ENCODE peak calls at places on chromosomes 12 and 14, in six cellular contexts. A is adrenal gland, F is upper lobe of right lung, O is fibroblast of mammary gland, U is H9, H is kidney epithelial cell. D is an unnamed sample.

GRCh38 chr12:120534703-120535655 is 823 bp downstream of the RNF10 start:
- DNase-seq in A (peak), F (peak), O (peak), U (peak), H (peak), D (peak)

GRCh38 chr12:111426341-111427185 is 20.8 kb downstream of the SH2B3 start:
- DNase-seq in A (no peak), F (no peak), O (peak), U (no peak), H (no peak), D (no peak)

GRCh38 chr12:83826112-83826511 is 1086.5 kb downstream of the SLC6A15 start:
- DNase-seq in A (peak), F (no peak), O (peak), U (peak), H (no peak), D (no peak)

GRCh38 chr14:71452535-71452934 is 479.7 kb upstream of the RGS6 start:
- DNase-seq in A (no peak), F (no peak), O (peak), U (no peak), H (no peak), D (no peak)

GRCh38 chr12:64890873-64891468 is 66.5 kb downstream of the TBC1D30 start:
- DNase-seq in A (no peak), F (no peak), O (peak), U (no peak), H (no peak), D (peak)

GRCh38 chr12:110199360-110200123 is 75.4 kb downstream of the IFT81 start:
- DNase-seq in A (no peak), F (no peak), O (peak), U (peak), H (peak), D (no peak)

GRCh38 chr12:23140710-23141109 is 515.7 kb downstream of the ETNK1 start:
- DNase-seq in A (no peak), F (no peak), O (no peak), U (no peak), H (no peak), D (no peak)

GRCh38 chr12:3171195-3171591 is 94.0 kb downstream of the TSPAN9 start:
- DNase-seq in A (no peak), F (no peak), O (peak), U (no peak), H (no peak), D (no peak)

GRCh38 chr12:46491548-46491947 is 119.0 kb upstream of the SLC38A2 start:
- DNase-seq in A (no peak), F (no peak), O (no peak), U (no peak), H (no peak), D (no peak)

GRCh38 chr12:88904705-88905104 is 324.4 kb upstream of the KITLG start:
- DNase-seq in A (no peak), F (no peak), O (no peak), U (no peak), H (no peak), D (no peak)

GRCh38 chr12:27975222-27976136 is 2.9 kb upstream of the PTHLH start:
- DNase-seq in A (no peak), F (no peak), O (peak), U (peak), H (no peak), D (no peak)

GRCh38 chr12:51047655-51048540 is at the start of gene LETMD1:
- DNase-seq in A (peak), F (peak), O (peak), U (peak), H (peak), D (peak)

DNA sequence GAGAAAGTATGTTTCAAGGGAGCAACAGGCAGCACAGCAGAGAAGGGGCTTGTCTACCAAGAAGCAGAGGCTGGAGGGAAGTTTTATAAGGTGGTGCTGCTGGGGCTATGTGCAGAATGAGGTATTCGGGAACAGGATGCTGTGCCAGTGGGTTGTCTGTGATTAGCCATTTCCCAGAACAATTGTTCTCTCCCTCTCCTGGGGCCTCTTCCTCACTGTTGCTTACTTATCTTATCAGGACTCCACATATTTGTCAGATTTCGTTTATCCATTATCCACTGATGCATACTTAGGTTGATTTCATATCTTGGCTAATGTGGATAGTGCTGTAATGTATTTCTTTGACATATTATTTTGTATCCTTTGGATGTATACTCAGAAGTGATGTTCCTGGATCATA is 195.1 kb upstream of the RTL1 start:
- DNase-seq in A (no peak), F (no peak), O (no peak), U (no peak), H (no peak), D (no peak)
- TF ChIP-seq CTCF in A (no peak), F (no peak), O (no peak), U (no peak), H (no peak), D (no peak)

GRCh38 chr12:10501031-10501430 is 4.7 kb upstream of the EIF2S3B start:
- DNase-seq in A (no peak), F (no peak), O (peak), U (no peak), H (no peak), D (no peak)
- TF ChIP-seq CTCF in A (no peak), F (peak), O (peak), U (no peak), H (peak), D (no peak)

GRCh38 chr12:96399081-96399918 is 939 bp downstream of the CDK17 start:
- DNase-seq in A (peak), F (peak), O (peak), U (peak), H (no peak), D (peak)

GRCh38 chr12:96402061-96402460 is 1.8 kb upstream of the CDK17 start:
- DNase-seq in A (no peak), F (no peak), O (no peak), U (peak), H (no peak), D (no peak)

GRCh38 chr12:96400631-96401060 is 407 bp upstream of the CDK17 start:
- DNase-seq in A (peak), F (no peak), O (peak), U (no peak), H (no peak), D (no peak)

GRCh38 chr12:96399919-96400630 is at the start of gene CDK17:
- DNase-seq in A (peak), F (peak), O (peak), U (peak), H (no peak), D (peak)

GRCh38 chr12:96401061-96401871 is 1.0 kb upstream of the CDK17 start:
- DNase-seq in A (no peak), F (no peak), O (peak), U (no peak), H (peak), D (peak)
- TF ChIP-seq CTCF in A (peak), F (peak), O (peak), U (peak), H (peak), D (peak)

GRCh38 chr12:48865141-48865440 is 579 bp downstream of the RND1 start:
- DNase-seq in A (no peak), F (no peak), O (no peak), U (peak), H (no peak), D (peak)

GRCh38 chr12:48862691-48863090 is 3.0 kb downstream of the RND1 start:
- DNase-seq in A (no peak), F (no peak), O (no peak), U (no peak), H (no peak), D (no peak)

GRCh38 chr12:48863296-48863695 is 2.4 kb downstream of the RND1 start:
- DNase-seq in A (no peak), F (no peak), O (no peak), U (no peak), H (no peak), D (no peak)

GRCh38 chr12:48868446-48868845 is 2.8 kb upstream of the RND1 start:
- DNase-seq in A (no peak), F (no peak), O (no peak), U (no peak), H (no peak), D (no peak)

GRCh38 chr12:48865441-48866290 is at the start of gene RND1:
- DNase-seq in A (peak), F (peak), O (peak), U (peak), H (peak), D (peak)
- TF ChIP-seq CTCF in A (no peak), F (peak), O (no peak), U (no peak), H (peak), D (no peak)

GRCh38 chr12:82378997-82379396 is 20.7 kb downstream of the METTL25 start:
- DNase-seq in A (no peak), F (no peak), O (no peak), U (no peak), H (no peak), D (no peak)

GRCh38 chr12:82375201-82375600 is 16.9 kb downstream of the METTL25 start:
- DNase-seq in A (no peak), F (no peak), O (no peak), U (no peak), H (no peak), D (no peak)
- TF ChIP-seq CTCF in A (no peak), F (no peak), O (no peak), U (no peak), H (no peak), D (no peak)

DNA sequence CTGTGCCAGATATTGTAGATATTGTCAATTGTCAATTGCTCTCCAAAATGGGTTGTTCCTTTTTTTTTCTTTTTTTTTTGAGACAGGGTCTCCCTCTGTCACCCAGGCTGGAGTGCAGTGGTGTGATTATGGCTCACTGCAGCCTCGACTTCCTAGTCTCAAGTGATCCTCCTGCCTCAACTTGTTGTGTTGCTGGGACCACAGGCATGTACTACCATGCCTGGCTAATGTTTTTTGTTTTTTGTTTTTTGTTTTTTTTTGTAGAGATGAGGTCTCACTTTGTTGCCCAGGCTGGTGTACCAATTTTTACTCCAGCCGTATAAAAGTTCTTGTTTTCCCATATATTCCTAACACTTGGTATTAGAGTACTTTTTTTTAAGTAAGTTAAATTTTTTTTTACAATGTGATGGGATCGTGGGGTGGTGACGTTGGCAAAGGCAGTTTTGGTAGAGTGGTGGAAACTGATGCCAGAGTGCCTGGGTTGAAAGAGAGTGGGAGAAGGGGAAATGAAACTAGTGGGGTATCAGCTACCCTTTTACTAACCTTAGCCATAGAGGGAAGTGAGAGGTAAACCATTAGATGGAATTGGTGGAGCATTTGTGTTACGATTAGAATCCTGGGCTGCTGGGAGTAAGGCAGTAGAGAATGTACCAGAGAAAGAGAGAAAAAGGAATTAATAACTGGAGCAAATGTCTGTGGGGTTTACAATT is 33.0 kb upstream of the CFAP54 start:
- DNase-seq in A (no peak), F (no peak), O (no peak), U (no peak), H (no peak), D (peak)
- TF ChIP-seq CTCF in A (no peak), F (no peak), O (no peak), U (no peak), H (no peak), D (no peak)

DNA sequence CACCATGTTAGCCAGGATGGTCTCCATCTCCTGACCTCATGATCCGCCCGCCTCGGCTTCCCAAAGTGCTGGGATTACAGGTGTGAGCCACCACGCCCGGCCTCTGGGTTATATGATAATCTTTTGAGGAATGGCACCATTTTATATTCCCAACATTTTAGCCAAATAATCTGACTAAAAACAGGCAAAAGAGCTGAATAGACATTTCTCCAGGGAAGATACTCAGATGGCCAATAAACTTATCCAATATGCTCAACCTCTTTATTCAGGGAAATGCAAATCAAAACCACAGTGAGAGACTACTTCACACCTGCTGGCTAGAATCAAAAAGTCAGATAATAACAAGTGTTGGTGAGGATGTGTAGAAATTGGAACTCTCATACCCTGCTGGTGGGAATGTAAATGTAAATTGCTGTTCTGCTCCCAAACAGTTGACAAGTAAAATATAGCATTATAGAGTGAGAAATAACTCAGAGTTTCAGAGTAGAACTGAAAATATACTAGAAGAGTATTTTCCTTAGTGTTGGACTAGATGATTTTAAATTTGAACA is 80.0 kb downstream of the RCOR1 start:
- DNase-seq in A (no peak), F (no peak), O (no peak), U (no peak), H (no peak), D (no peak)
- TF ChIP-seq CTCF in A (no peak), F (no peak), O (no peak), U (peak), H (no peak), D (no peak)

GRCh38 chr12:16120027-16120426 is 157.5 kb downstream of the SLC15A5 start:
- DNase-seq in A (no peak), F (no peak), O (no peak), U (no peak), H (no peak), D (no peak)

GRCh38 chr12:16118586-16118985 is 158.9 kb downstream of the SLC15A5 start:
- DNase-seq in A (no peak), F (no peak), O (no peak), U (peak), H (no peak), D (no peak)

GRCh38 chr12:16119618-16120017 is 157.9 kb downstream of the SLC15A5 start:
- DNase-seq in A (no peak), F (no peak), O (no peak), U (no peak), H (no peak), D (no peak)

GRCh38 chr12:16121953-16122352 is 155.5 kb downstream of the SLC15A5 start:
- DNase-seq in A (no peak), F (no peak), O (no peak), U (peak), H (no peak), D (no peak)
- TF ChIP-seq CTCF in A (no peak), F (no peak), O (no peak), U (peak), H (peak), D (no peak)

DNA sequence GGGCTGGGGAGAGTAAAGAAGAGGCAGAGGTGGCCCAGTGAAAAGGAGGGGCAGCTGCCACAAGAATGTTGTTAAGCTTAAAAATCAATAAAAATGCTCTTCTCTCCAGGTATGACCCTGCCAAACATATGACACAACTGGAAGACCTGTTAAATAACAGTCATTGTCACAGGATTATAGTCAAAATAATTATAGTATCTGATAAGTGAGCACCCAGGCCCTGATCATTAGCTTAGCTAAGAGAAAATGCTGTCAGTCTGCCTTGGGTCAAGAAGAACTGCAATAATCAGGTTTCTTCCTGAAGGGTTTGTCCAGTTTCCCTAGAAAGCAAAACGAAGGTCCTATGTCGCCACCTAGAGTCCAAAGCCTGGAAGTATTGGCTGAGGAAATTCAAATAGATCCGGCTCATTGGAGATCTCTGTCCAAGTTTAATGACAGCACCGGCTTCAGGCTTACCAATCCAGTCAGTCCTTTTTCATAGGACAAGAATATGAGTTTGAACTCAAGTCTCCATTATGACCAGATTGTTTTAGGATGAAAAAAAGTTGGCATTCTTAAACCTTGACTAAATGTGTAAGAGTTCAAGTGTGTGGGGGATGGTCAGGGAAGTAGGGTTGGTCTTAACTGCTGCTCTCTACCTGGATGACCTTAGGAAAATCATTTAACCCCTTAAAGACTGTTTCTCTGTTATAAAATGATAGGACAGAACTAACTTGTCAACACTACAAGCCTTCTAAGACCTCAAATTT is 22.5 kb upstream of the NKX2-8 start:
- DNase-seq in A (peak), F (no peak), O (peak), U (peak), H (peak), D (peak)
- TF ChIP-seq CTCF in A (peak), F (peak), O (peak), U (peak), H (peak), D (peak)

D was measured in B cell.